ENCODE peak calls at places on chromosomes 7 and 10, in eight cellular contexts. X is epithelial cell of esophagus; G is HepG2; W is CD8-positive, alpha-beta T cell; M is Daoy; Y is stimulated activated naive CD8-positive, alpha-beta T cell treated with anti-CD3 and anti-CD28 coated beads, Interleukin-15, Interleukin-2, amounts not matched to agents 100 U/mL and 50 U/mL, for 24 hours; T is foreskin melanocyte; E is stimulated activated CD4-positive, alpha-beta T cell treated with anti-CD3 and anti-CD28 coated beads, Interleukin-12 subunit alpha, Interleukin-12 subunit beta, amount 100 ng/mL, for 4 hours. O is an unnamed sample.

GRCh38 chr10:32237644-32238345 is 109.2 kb downstream of the EPC1 start:
- DNase-seq in X (peak), G (no peak), W (no peak), M (peak), Y (no peak), T (no peak), E (no peak), O (no peak)

GRCh38 chr10:76382381-76382851 is 951.0 kb downstream of the LRMDA start:
- DNase-seq in X (peak), G (no peak), W (no peak), M (peak), Y (no peak), T (peak), E (no peak), O (no peak)

GRCh38 chr10:85491652-85492051 is 874.9 kb downstream of the GRID1 start:
- DNase-seq in X (no peak), G (no peak), W (no peak), M (no peak), Y (no peak), T (no peak), E (no peak), O (no peak)

GRCh38 chr7:24255139-24255538 is 28.9 kb upstream of the NPY start:
- DNase-seq in X (no peak), G (no peak), W (no peak), M (no peak), Y (no peak), T (no peak), E (no peak), O (no peak)

GRCh38 chr7:80611779-80612178 is 26.7 kb upstream of the CD36 start:
- DNase-seq in X (peak), G (peak), W (no peak), M (peak), Y (no peak), T (peak), E (no peak), O (no peak)

GRCh38 chr7:2641406-2642393 is 9.9 kb downstream of the TTYH3 start:
- DNase-seq in X (peak), G (peak), W (no peak), M (peak), Y (peak), T (peak), E (no peak), O (peak)

GRCh38 chr10:58431903-58432302 is 46.7 kb downstream of the TFAM start:
- DNase-seq in X (no peak), G (no peak), W (no peak), M (no peak), Y (no peak), T (no peak), E (no peak), O (no peak)

GRCh38 chr10:93060887-93061593 is 442 bp downstream of the CYP26C1 start:
- DNase-seq in X (no peak), G (no peak), W (no peak), M (no peak), Y (no peak), T (no peak), E (no peak), O (no peak)

GRCh38 chr7:36210542-36210941 is 57.5 kb downstream of the EEPD1 start:
- DNase-seq in X (no peak), G (no peak), W (no peak), M (no peak), Y (no peak), T (no peak), E (no peak), O (no peak)

GRCh38 chr10:79413196-79413595 is 32.2 kb downstream of the ZCCHC24 start:
- DNase-seq in X (no peak), G (no peak), W (no peak), M (peak), Y (peak), T (peak), E (no peak), O (no peak)

GRCh38 chr7:151209588-151209987 is 700 bp downstream of the H2BK1 start:
- DNase-seq in X (no peak), G (no peak), W (no peak), M (no peak), Y (no peak), T (no peak), E (no peak), O (no peak)

GRCh38 chr10:25557136-25557535 is 376.9 kb upstream of the MYO3A start:
- DNase-seq in X (no peak), G (no peak), W (no peak), M (peak), Y (no peak), T (no peak), E (no peak), O (no peak)

GRCh38 chr10:112955736-112956421 is 5.8 kb downstream of the TCF7L2 start:
- DNase-seq in X (peak), G (no peak), W (no peak), M (peak), Y (no peak), T (no peak), E (no peak), O (no peak)

GRCh38 chr10:129935102-129935860 is 28.8 kb downstream of the EBF3 start:
- DNase-seq in X (no peak), G (no peak), W (no peak), M (no peak), Y (no peak), T (no peak), E (no peak), O (no peak)

GRCh38 chr10:6602021-6602699 is 22.1 kb upstream of the PRKCQ start:
- DNase-seq in X (no peak), G (no peak), W (no peak), M (no peak), Y (no peak), T (no peak), E (no peak), O (no peak)

GRCh38 chr7:41193738-41194287 is 509.1 kb downstream of the INHBA start:
- DNase-seq in X (no peak), G (no peak), W (no peak), M (no peak), Y (no peak), T (no peak), E (no peak), O (no peak)